ENCODE peak calls at places on chromosomes 3 and 15, in seven cellular contexts. Z, R, P, C, U, Y and I are unnamed samples.
A peak's percentile ranks its signal among the peaks of the same experiment; 100 is the strongest.

GRCh38 chr3:157531301-157531660 is 28.1 kb upstream of the VEPH1 start:
- DNase-seq in Z (peak; percentile 71), R (no peak), P (peak; percentile 39), C (no peak), U (no peak), Y (no peak), I (peak; percentile 54)

GRCh38 chr3:104596551-104596950 is 770.2 kb upstream of the ALCAM start:
- DNase-seq in Z (peak; percentile 68), R (no peak), P (peak; percentile 74), C (no peak), U (no peak), Y (peak; percentile 37), I (peak; percentile 58)

GRCh38 chr15:62436235-62436634 is 271.1 kb upstream of the C2CD4B start:
- DNase-seq in Z (no peak), R (peak; percentile 38), P (no peak), C (no peak), U (no peak), Y (no peak), I (no peak)

GRCh38 chr3:134426660-134427181 is 52.5 kb upstream of the AMOTL2 start:
- DNase-seq in Z (no peak), R (no peak), P (peak; percentile 91), C (no peak), U (no peak), Y (peak; percentile 88), I (peak; percentile 96)

GRCh38 chr3:149330609-149331008 is 2.8 kb downstream of the TM4SF18 start:
- DNase-seq in Z (no peak), R (no peak), P (peak; percentile 26), C (no peak), U (no peak), Y (no peak), I (peak; percentile 45)

GRCh38 chr3:12727937-12728336 is 31.1 kb downstream of the TMEM40 start:
- DNase-seq in Z (no peak), R (no peak), P (no peak), C (no peak), U (no peak), Y (no peak), I (no peak)

GRCh38 chr3:70876154-70876553 is 563.7 kb upstream of the MDFIC2 start:
- DNase-seq in Z (no peak), R (no peak), P (no peak), C (no peak), U (no peak), Y (no peak), I (no peak)

GRCh38 chr3:1578105-1578833 is 485.4 kb downstream of the CNTN6 start:
- DNase-seq in Z (no peak), R (no peak), P (no peak), C (no peak), U (no peak), Y (no peak), I (peak; percentile 0)

GRCh38 chr15:40282870-40283614 is at the start of gene ANKRD63:
- DNase-seq in Z (peak; percentile 11), R (no peak), P (no peak), C (no peak), U (no peak), Y (no peak), I (no peak)

GRCh38 chr3:172384836-172385235 is 63.4 kb downstream of the GHSR start:
- DNase-seq in Z (no peak), R (no peak), P (no peak), C (no peak), U (no peak), Y (no peak), I (no peak)

GRCh38 chr3:185397676-185398075 is 34.7 kb downstream of the MAP3K13 start:
- DNase-seq in Z (no peak), R (no peak), P (no peak), C (no peak), U (no peak), Y (no peak), I (no peak)

GRCh38 chr3:13323822-13324221 is 96.3 kb downstream of the NUP210 start:
- DNase-seq in Z (no peak), R (no peak), P (no peak), C (no peak), U (no peak), Y (no peak), I (no peak)

GRCh38 chr15:66703540-66703941 is 1.5 kb downstream of the SMAD6 start:
- DNase-seq in Z (no peak), R (no peak), P (no peak), C (no peak), U (no peak), Y (peak; percentile 50), I (peak; percentile 40)

GRCh38 chr3:50210510-50211367 is 5.7 kb downstream of the SLC38A3 start:
- DNase-seq in Z (no peak), R (no peak), P (no peak), C (no peak), U (no peak), Y (no peak), I (no peak)

GRCh38 chr15:70466895-70467529 is 296.3 kb downstream of the UACA start:
- DNase-seq in Z (peak; percentile 38), R (no peak), P (peak; percentile 72), C (no peak), U (no peak), Y (peak; percentile 69), I (peak; percentile 69)

GRCh38 chr15:48466825-48467224 is 135.6 kb downstream of the DUT start:
- DNase-seq in Z (no peak), R (no peak), P (no peak), C (no peak), U (no peak), Y (no peak), I (no peak)

GRCh38 chr3:107458871-107459270 is 63.9 kb upstream of the BBX start:
- DNase-seq in Z (no peak), R (no peak), P (peak; percentile 31), C (no peak), U (no peak), Y (no peak), I (peak; percentile 47)

GRCh38 chr15:79028411-79028964 is 62.1 kb downstream of the RASGRF1 start:
- DNase-seq in Z (peak; percentile 31), R (no peak), P (peak; percentile 14), C (no peak), U (no peak), Y (peak; percentile 6), I (peak; percentile 33)

GRCh38 chr3:120160050-120160449 is 65.8 kb upstream of the GSK3B start:
- DNase-seq in Z (no peak), R (peak; percentile 58), P (peak; percentile 96), C (peak; percentile 79), U (peak; percentile 48), Y (peak; percentile 100), I (peak; percentile 99)

GRCh38 chr15:69508659-69509058 is 56.0 kb downstream of the RPLP1 start:
- DNase-seq in Z (no peak), R (no peak), P (no peak), C (peak; percentile 60), U (no peak), Y (no peak), I (no peak)

GRCh38 chr15:56040081-56041035 is 46.9 kb upstream of the NEDD4 start:
- DNase-seq in Z (peak; percentile 92), R (peak; percentile 47), P (peak; percentile 94), C (no peak), U (peak; percentile 45), Y (peak; percentile 93), I (peak; percentile 95)

GRCh38 chr3:14764331-14765064 is 54.3 kb upstream of the FGD5 start:
- DNase-seq in Z (no peak), R (no peak), P (no peak), C (no peak), U (no peak), Y (peak; percentile 16), I (peak; percentile 8)

DNA sequence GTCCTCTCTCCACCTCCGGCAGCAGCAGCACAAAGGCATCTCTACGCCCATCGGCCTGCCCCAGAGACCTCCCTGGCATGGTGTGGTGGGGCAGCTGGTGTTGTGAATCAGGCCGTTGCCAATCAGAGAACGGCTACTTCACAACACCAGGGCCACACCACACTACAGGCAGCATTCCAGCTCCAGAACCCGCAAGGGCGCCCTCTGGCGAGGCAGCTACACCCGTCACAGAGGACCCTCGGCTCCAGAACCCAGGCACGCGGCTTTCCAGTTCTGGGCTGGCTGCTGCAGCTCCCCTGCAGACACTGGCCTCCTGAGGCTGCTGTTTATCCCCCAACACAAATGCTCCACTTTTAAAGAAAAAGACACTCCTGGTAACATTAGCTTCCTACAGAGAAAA is 127.5 kb upstream of the TOPAZ1 start:
- DNase-seq in Z (peak; percentile 34), R (no peak), P (no peak), C (no peak), U (no peak), Y (peak; percentile 36), I (peak; percentile 46)
- TF ChIP-seq CTCF in Z (peak; percentile 79), R (no peak), P (peak; percentile 58), C (no peak), U (no peak), Y (peak; percentile 55), I (peak; percentile 51)

DNA sequence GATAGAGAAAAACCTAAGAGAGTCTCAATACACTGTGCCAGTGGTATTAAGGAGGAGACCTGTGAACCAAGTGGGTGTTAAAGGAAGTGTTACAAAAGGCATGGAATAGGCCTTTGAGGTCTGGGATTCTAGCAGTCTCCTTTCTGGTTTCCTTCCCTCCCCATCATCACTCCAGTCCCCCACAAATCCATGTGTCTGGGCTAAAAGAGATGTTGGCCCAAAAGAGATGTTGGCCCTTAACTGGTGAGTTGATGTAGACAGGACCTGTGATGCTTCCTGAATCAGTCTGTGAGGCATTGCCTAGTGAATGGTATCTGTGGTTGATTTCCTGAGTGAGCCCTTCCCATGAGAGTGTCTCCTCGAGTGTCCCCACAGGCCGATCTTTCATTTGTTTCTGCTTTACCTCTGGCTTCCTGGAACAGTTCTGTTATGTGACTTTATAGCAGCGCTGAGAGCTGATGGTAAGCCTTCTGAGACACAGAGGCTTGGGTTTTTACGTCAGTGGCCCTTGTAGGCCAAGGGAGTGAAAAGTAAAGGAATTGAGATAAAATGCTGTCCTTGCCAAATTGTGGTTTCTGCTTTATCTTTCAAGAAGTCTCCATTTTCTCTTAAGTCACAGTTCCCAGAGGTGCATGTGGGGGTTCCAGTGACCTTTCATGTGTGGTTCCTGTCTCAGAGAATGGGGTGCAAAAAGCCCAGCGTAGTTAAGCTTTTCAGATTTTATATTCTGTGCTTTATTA is 87.8 kb downstream of the KLHL25 start:
- DNase-seq in Z (peak; percentile 70), R (no peak), P (peak; percentile 62), C (peak; percentile 79), U (no peak), Y (peak; percentile 29), I (peak; percentile 78)
- H3K4me3 ChIP-seq in Z (peak overlapping the region; percentile 51), R (peak overlapping the region; percentile 40), P (no peak overlapping the region), C (peak overlapping the region; percentile 49), U (peak overlapping the region; percentile 52), Y (peak overlapping the region; percentile 40), I (no peak overlapping the region)

GRCh38 chr3:188687389-188687788 is 484.4 kb upstream of the TPRG1 start:
- DNase-seq in Z (peak; percentile 6), R (no peak), P (peak; percentile 83), C (no peak), U (no peak), Y (peak; percentile 71), I (peak; percentile 91)
- TF ChIP-seq CTCF in Z (no peak), R (no peak), P (peak; percentile 47), C (no peak), U (no peak), Y (peak; percentile 38), I (peak; percentile 43)

GRCh38 chr3:112119686-112120484 is 13.2 kb downstream of the GCSAM start:
- DNase-seq in Z (no peak), R (no peak), P (no peak), C (no peak), U (no peak), Y (no peak), I (no peak)
- H3K4me3 ChIP-seq in Z (no peak overlapping the region), R (no peak overlapping the region), P (no peak overlapping the region), C (no peak overlapping the region), U (no peak overlapping the region), Y (no peak overlapping the region), I (no peak overlapping the region)

GRCh38 chr3:101061312-101061711 is 68.1 kb upstream of the ABI3BP start:
- DNase-seq in Z (no peak), R (no peak), P (no peak), C (no peak), U (no peak), Y (no peak), I (peak; percentile 31)
- TF ChIP-seq CTCF in Z (no peak), R (no peak), P (no peak), C (no peak), U (no peak), Y (no peak), I (no peak)